ENCODE peak calls at places on chromosomes 12 and 14, in eight cellular contexts. F, B, N, C, E, Y, J and I are unnamed samples.

GRCh38 chr14:59566725-59567124 is 9.9 kb downstream of the CCDC175 start:
- DNase-seq in J (no peak), N (no peak), B (no peak), F (no peak), Y (no peak), C (no peak), E (no peak), I (no peak)

GRCh38 chr12:100574262-100575074 is 984 bp downstream of the GAS2L3 start:
- DNase-seq in C (no peak), Y (no peak), N (no peak), F (peak), B (no peak), J (peak), E (peak), I (no peak)

GRCh38 chr14:58832010-58832409 is 194.2 kb downstream of the DACT1 start:
- DNase-seq in E (no peak), F (no peak), N (no peak), J (no peak), C (no peak), Y (no peak), B (no peak), I (no peak)

GRCh38 chr12:109739747-109740693 is 26.4 kb downstream of the FAM222A start:
- DNase-seq in N (no peak), E (no peak), B (peak), Y (no peak), C (no peak), F (no peak), J (peak), I (no peak)

GRCh38 chr12:44875417-44875953 is 630 bp downstream of the NELL2 start:
- DNase-seq in J (peak), C (no peak), B (peak), Y (no peak), E (no peak), F (no peak), N (peak), I (peak)

GRCh38 chr12:452667-453210 is 7.0 kb upstream of the B4GALNT3 start:
- DNase-seq in E (no peak), C (no peak), F (no peak), N (no peak), Y (no peak), B (peak), J (peak), I (peak)

GRCh38 chr12:113364698-113365097 is 6.3 kb downstream of the PLBD2 start:
- DNase-seq in F (no peak), N (no peak), B (no peak), C (no peak), Y (no peak), J (no peak), E (no peak), I (no peak)

GRCh38 chr12:55060970-55061543 is 41.3 kb downstream of the NEUROD4 start:
- DNase-seq in C (no peak), N (no peak), J (no peak), Y (no peak), B (no peak), F (no peak), E (no peak), I (no peak)

GRCh38 chr12:3092770-3093169 is 15.6 kb downstream of the TSPAN9 start:
- DNase-seq in C (no peak), N (no peak), Y (no peak), E (no peak), B (no peak), J (peak), F (no peak), I (no peak)

GRCh38 chr12:132523576-132524331 is 33.8 kb downstream of the FBRSL1 start:
- DNase-seq in J (peak), E (peak), N (no peak), C (peak), F (peak), B (peak), Y (peak), I (peak)

GRCh38 chr14:22002860-22003284 is 329.3 kb upstream of the OR4E1 start:
- DNase-seq in N (no peak), F (no peak), J (peak), E (no peak), B (no peak), Y (no peak), C (no peak), I (no peak)

GRCh38 chr14:79256311-79256879 is 954.9 kb downstream of the DIO2 start:
- DNase-seq in Y (no peak), F (no peak), N (no peak), E (no peak), B (no peak), J (no peak), C (no peak), I (no peak)
- TF ChIP-seq CTCF in Y (no peak), F (no peak), N (no peak), E (no peak), B (no peak), J (peak), C (no peak), I (no peak)

DNA sequence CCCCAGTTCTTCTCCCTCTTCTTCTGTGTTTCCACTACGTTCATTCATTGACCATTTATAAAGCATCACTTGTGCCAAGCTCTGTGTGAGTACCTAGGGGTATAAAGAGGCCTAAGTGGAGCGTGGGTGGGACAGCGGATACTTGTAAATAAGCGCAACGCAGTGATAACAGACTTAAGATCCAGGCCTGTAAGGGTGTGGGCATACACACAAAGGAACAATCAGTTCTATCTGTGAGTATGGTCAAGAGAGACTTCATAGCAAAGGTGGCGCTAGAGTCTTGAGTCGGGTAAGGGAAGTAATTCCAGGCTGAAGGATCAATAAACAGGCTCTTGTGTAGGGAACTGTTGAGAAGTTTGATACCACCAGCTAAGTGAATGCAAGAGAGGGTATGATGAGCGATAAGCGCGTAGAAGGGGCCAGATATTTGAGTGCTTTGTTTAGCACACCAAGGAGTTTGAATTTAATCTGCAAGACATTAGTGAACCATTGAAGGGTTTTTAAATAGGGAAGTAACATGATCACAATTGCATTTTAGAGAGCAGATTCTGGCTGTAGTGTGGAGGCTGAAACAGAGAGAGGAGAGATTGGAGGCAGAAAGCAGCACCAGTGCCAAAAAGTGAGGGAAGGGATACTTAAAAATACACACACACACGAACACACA is 1.0 kb upstream of the GXYLT1 start:
- DNase-seq in J (peak), Y (no peak), E (peak), C (no peak), B (no peak), N (no peak), F (no peak), I (no peak)
- TF ChIP-seq CTCF in J (peak), Y (peak), E (no peak), C (no peak), B (no peak), N (no peak), F (no peak), I (no peak)

DNA sequence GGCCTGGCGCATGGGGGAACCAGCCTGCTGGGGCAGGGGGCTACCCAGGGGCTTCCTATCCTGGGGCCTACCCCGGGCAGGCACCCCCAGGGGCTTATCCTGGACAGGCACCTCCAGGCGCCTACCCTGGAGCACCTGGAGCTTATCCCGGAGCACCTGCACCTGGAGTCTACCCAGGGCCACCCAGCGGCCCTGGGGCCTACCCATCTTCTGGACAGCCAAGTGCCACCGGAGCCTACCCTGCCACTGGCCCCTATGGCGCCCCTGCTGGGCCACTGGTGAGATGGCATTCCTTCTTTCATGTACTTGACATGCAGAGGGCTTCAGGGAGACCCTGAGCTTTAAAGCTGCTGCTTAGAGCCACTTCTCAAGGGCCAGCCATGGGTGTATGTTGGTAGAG is 9.0 kb downstream of the LGALS3 start:
- DNase-seq in E (no peak), C (no peak), B (no peak), Y (no peak), N (no peak), F (no peak), J (peak), I (no peak)
- TF ChIP-seq CTCF in E (peak), C (peak), B (no peak), Y (peak), N (no peak), F (no peak), J (peak), I (no peak)

DNA sequence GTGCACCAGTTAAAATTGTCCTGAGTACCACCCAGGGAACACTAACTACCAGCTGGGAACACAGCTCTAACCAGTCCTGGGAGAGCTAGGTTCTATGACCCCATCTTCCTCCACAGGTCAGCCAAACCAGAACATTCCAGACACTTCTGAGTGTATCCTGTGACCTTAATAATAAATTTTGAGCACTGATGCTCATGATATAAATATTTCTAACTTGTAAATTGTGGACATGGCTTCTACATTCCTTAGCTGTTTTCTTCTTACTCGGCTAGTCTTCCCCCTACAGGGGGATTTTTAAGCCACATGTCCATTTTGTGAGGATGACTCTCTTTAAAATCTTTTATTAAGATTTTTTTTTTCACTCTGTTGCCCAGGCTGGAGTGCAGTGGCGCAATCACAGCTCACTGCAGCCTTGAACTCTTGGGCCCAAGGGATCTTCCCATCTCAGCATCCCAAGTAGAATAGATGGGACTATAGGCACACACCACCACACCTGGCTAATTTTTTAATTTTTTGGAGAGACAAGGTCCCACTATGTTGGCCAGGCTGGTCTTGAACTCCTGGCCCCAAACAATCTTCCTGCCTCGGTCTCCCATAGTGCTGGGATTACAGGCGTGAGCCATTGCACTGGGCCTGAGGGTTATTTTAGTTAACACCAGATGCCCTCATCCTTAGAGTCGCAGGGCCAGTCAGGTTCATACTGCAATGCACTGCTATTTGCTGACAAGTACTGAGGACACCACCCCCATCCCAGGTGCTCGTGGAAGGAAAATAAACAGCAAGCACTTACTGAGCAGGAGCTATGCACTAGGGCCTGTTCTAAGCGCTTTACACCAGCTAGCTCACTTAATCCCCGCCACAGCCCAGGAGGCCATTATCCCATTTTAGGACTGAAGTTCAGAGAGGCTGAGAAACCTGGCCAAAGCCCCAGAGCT is 142.6 kb upstream of the NCOR2 start:
- DNase-seq in E (peak), J (no peak), F (no peak), N (no peak), Y (no peak), C (peak), B (no peak), I (no peak)
- TF ChIP-seq CTCF in E (peak), J (peak), F (no peak), N (peak), Y (no peak), C (peak), B (peak), I (no peak)

GRCh38 chr14:101939771-101940170 is 24.6 kb upstream of the DYNC1H1 start:
- DNase-seq in J (no peak), B (peak), C (no peak), F (no peak), E (no peak), Y (no peak), N (no peak), I (no peak)

GRCh38 chr14:101933209-101933608 is 31.2 kb upstream of the DYNC1H1 start:
- DNase-seq in F (no peak), Y (no peak), J (no peak), E (no peak), C (no peak), B (no peak), N (no peak), I (no peak)

GRCh38 chr14:101932668-101933067 is 31.7 kb upstream of the DYNC1H1 start:
- DNase-seq in Y (no peak), N (no peak), B (no peak), F (no peak), E (no peak), C (no peak), J (no peak), I (no peak)

GRCh38 chr14:101934751-101935150 is 29.6 kb upstream of the DYNC1H1 start:
- DNase-seq in J (no peak), F (no peak), E (no peak), N (no peak), B (no peak), C (no peak), Y (no peak), I (no peak)

GRCh38 chr14:101937926-101938767 is 26.2 kb upstream of the DYNC1H1 start:
- DNase-seq in Y (no peak), C (no peak), J (no peak), E (no peak), B (peak), N (no peak), F (no peak), I (no peak)
- TF ChIP-seq CTCF in Y (no peak), C (no peak), J (no peak), E (no peak), B (no peak), N (no peak), F (no peak), I (no peak)

GRCh38 chr12:93000026-93000425 is 70.9 kb upstream of the EEA1 start:
- DNase-seq in B (no peak), E (no peak), N (no peak), F (no peak), J (no peak), C (no peak), Y (no peak), I (no peak)
- TF ChIP-seq CTCF in B (no peak), E (no peak), N (no peak), F (no peak), J (no peak), C (no peak), Y (no peak), I (no peak)